ENCODE peak calls at places on chromosomes 12 and 14, in nine cellular contexts. G, U, B, V, H, Q, R, D and A are unnamed samples.

GRCh38 chr12:50985322-50985721 is 33.0 kb downstream of the HIGD1C start:
- DNase-seq in R (no peak), U (peak), Q (peak), D (no peak), V (no peak), B (no peak), H (no peak), G (peak), A (peak)

GRCh38 chr12:107322063-107322462 is 228.7 kb upstream of the CRY1 start:
- DNase-seq in Q (no peak), H (no peak), D (no peak), U (no peak), B (no peak), R (no peak), G (no peak), V (no peak), A (no peak)

GRCh38 chr14:57549165-57549564 is 55.5 kb upstream of the CCDC198 start:
- DNase-seq in B (no peak), V (no peak), U (no peak), D (no peak), G (no peak), R (no peak), H (no peak), Q (no peak), A (no peak)

GRCh38 chr12:58919271-58920101 is 818 bp downstream of the LRIG3 start:
- DNase-seq in U (peak), H (no peak), D (no peak), Q (peak), B (no peak), R (peak), G (no peak), V (peak), A (no peak)

GRCh38 chr12:10075451-10075850 is 23.3 kb downstream of the CLEC1A start:
- DNase-seq in U (no peak), G (no peak), H (no peak), D (peak), B (no peak), R (no peak), V (no peak), Q (no peak), A (no peak)

GRCh38 chr12:53591301-53592206 is 34.6 kb downstream of the ATF7 start:
- DNase-seq in V (no peak), D (no peak), R (no peak), H (no peak), B (no peak), U (peak), Q (no peak), G (no peak), A (no peak)

GRCh38 chr12:60874091-60874490 is 1278.3 kb downstream of the SLC16A7 start:
- DNase-seq in G (no peak), B (no peak), Q (no peak), R (no peak), U (no peak), D (no peak), H (no peak), V (no peak), A (no peak)

GRCh38 chr12:116697305-116698130 is 40.4 kb downstream of the SPRING1 start:
- DNase-seq in H (no peak), G (no peak), D (peak), B (no peak), U (no peak), Q (no peak), R (peak), V (peak), A (no peak)

GRCh38 chr14:92240658-92241057 is 82.3 kb upstream of the SLC24A4 start:
- DNase-seq in G (no peak), V (no peak), R (no peak), Q (no peak), B (no peak), H (no peak), D (no peak), U (no peak), A (no peak)

GRCh38 chr12:6937481-6938352 is 5.9 kb upstream of the RNU7-1 start:
- DNase-seq in V (peak), D (peak), G (peak), Q (peak), B (peak), R (peak), H (peak), U (peak), A (peak)

GRCh38 chr12:104672501-104673265 is 215.9 kb downstream of the CHST11 start:
- DNase-seq in H (no peak), G (no peak), R (no peak), D (no peak), B (no peak), V (no peak), Q (no peak), U (peak), A (no peak)

GRCh38 chr12:17918013-17918412 is 172.0 kb downstream of the RERGL start:
- DNase-seq in Q (no peak), R (no peak), B (no peak), V (no peak), U (no peak), G (no peak), D (no peak), H (no peak), A (no peak)

GRCh38 chr12:15788266-15789214 is 648 bp downstream of the EPS8 start:
- DNase-seq in R (peak), H (no peak), D (peak), V (peak), Q (peak), G (no peak), U (peak), B (peak), A (no peak)

GRCh38 chr12:68406134-68406576 is 74.0 kb upstream of the MDM1 start:
- DNase-seq in R (no peak), B (no peak), H (no peak), D (peak), V (no peak), G (peak), Q (peak), U (peak), A (peak)